ENCODE peak calls at places on chromosomes 6 and 20, in four cellular contexts. V is A549, R is K562, M is HepG2. Y is an unnamed sample.
A peak's percentile ranks its signal among the peaks of the same experiment; 100 is the strongest.

GRCh38 chr6:73339340-73339739 is 14.7 kb downstream of the DPPA5 start:
- DNase-seq in V (peak; percentile 10), R (no peak), M (no peak), Y (no peak)

GRCh38 chr6:158805698-158806373 is 13.3 kb downstream of the EZR start:
- DNase-seq in V (no peak), R (no peak), M (no peak), Y (no peak)

GRCh38 chr20:39829255-39829654 is 859.8 kb downstream of the MAFB start:
- DNase-seq in V (no peak), R (no peak), M (no peak), Y (peak; percentile 48)

GRCh38 chr20:53036992-53037391 is 64.8 kb downstream of the TSHZ2 start:
- DNase-seq in V (no peak), R (no peak), M (no peak), Y (no peak)

GRCh38 chr6:12479451-12479850 is 189.3 kb downstream of the EDN1 start:
- DNase-seq in V (no peak), R (no peak), M (no peak), Y (no peak)

GRCh38 chr6:138509371-138509770 is 10.1 kb upstream of the NHSL1 start:
- DNase-seq in V (peak; percentile 62), R (peak; percentile 30), M (peak; percentile 71), Y (peak; percentile 43)

GRCh38 chr6:111175135-111175534 is 87.8 kb downstream of the SLC16A10 start:
- DNase-seq in V (no peak), R (no peak), M (no peak), Y (no peak)

GRCh38 chr6:14784596-14785360 is 461.1 kb upstream of the JARID2 start:
- DNase-seq in V (no peak), R (no peak), M (no peak), Y (peak; percentile 60)

GRCh38 chr20:18988701-18989100 is 175.1 kb downstream of the SCP2D1 start:
- DNase-seq in V (no peak), R (no peak), M (no peak), Y (no peak)

GRCh38 chr20:48845721-48846306 is 18.0 kb upstream of the PREX1 start:
- DNase-seq in V (no peak), R (no peak), M (no peak), Y (no peak)

GRCh38 chr6:166488081-166488685 is 98.3 kb downstream of the RAMACL start:
- DNase-seq in V (no peak), R (peak; percentile 25), M (no peak), Y (no peak)

GRCh38 chr20:14049111-14049510 is 53.8 kb downstream of the MACROD2 start:
- DNase-seq in V (no peak), R (no peak), M (no peak), Y (no peak)

GRCh38 chr6:121222656-121223055 is 111.6 kb downstream of the TBC1D32 start:
- DNase-seq in V (peak; percentile 7), R (no peak), M (no peak), Y (no peak)

GRCh38 chr20:51715873-51716215 is 52.3 kb downstream of the ATP9A start:
- DNase-seq in V (no peak), R (no peak), M (no peak), Y (no peak)

GRCh38 chr20:51715028-51715872 is 52.9 kb downstream of the ATP9A start:
- DNase-seq in V (no peak), R (no peak), M (no peak), Y (no peak)

GRCh38 chr20:51720384-51720783 is 47.8 kb downstream of the ATP9A start:
- DNase-seq in V (no peak), R (no peak), M (no peak), Y (no peak)

GRCh38 chr20:51725584-51726176 is 42.5 kb downstream of the ATP9A start:
- DNase-seq in V (no peak), R (no peak), M (peak; percentile 88), Y (no peak)

DNA sequence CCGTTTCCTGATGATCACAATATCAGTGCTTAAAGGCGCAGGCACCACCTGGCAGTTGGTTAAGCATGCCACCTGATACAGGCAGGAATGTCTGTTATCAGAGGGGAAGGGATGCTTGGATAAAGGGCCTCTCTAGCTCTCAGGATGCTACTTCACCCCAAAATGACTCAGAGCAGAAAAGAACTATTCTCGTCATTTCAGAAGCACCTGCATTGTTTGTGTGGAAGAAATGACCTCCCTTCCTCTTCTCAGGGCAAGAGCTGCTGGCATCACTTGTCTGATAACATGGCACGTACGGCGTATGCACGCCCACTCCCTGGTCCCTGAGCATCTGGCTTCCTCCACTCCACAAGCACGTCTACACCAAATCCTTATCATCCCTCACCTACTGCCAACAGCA is 47.3 kb downstream of the ATP9A start:
- DNase-seq in V (no peak), R (no peak), M (no peak), Y (no peak)
- TF ChIP-seq HMGXB4 in V (no peak), R (no peak), M (no peak), Y (no peak)

GRCh38 chr6:40538556-40538955 is 48.6 kb downstream of the LRFN2 start:
- DNase-seq in V (no peak), R (no peak), M (no peak), Y (no peak)
- TF ChIP-seq CTCF in V (no peak), R (no peak), M (no peak), Y (no peak)

GRCh38 chr6:55729665-55730064 is 145.7 kb downstream of the BMP5 start:
- DNase-seq in V (no peak), R (no peak), M (no peak), Y (no peak)
- TF ChIP-seq HMGXB4 in V (no peak), R (no peak), M (no peak), Y (no peak)

DNA sequence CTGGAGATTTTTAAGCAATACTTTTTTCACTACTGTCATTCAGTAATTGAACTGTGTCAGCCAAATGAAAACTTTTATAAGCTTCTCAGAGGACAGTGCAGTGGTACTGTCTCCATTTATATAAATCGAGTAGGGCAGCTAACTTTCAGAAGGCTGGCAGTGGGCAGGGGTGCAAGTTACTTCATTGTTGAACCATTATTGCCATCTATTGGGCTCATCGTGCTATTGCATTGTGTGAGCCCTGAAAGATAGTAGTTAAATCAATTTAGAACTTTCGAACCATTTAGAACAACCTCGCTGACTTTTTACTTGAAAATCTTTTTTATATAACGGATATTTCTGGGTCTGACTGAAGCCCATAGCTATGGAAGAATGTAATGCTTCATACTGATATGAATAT is 347.8 kb upstream of the PLCB4 start:
- DNase-seq in V (peak; percentile 64), R (peak; percentile 4), M (peak; percentile 71), Y (peak; percentile 40)
- TF ChIP-seq CTCF in V (peak; percentile 90), R (peak; percentile 53), M (peak; percentile 80), Y (peak; percentile 56)